ENCODE peak calls at places on chromosomes 2 and 18, in nine cellular contexts. W is H1; T is heart right ventricle; U is transverse colon; D is CD4-positive, alpha-beta memory T cell; G is right lobe of liver; L is pancreas; J is fibroblast of lung; R is lower lobe of right lung. H is an unnamed sample. For H3K9me3, the result is how much of the 10 kb centered on the place peaks cover.

GRCh38 chr18:22322251-22322691 is 95.4 kb downstream of the CTAGE1 start:
- DNase-seq in W (no peak), T (no peak), U (no peak), D (no peak), G (no peak), L (no peak), J (peak), R (no peak), H (no peak)

GRCh38 chr2:153478289-153479261 is at the start of gene RPRM:
- DNase-seq in W (peak), T (peak), U (peak), D (peak), G (peak), L (peak), J (peak), R (peak), H (peak)

GRCh38 chr2:74917702-74918619 is 40.5 kb upstream of the POLE4 start:
- DNase-seq in W (no peak), T (no peak), U (no peak), D (no peak), G (no peak), L (no peak), J (peak), R (no peak), H (peak)

GRCh38 chr2:111213877-111214276 is 93.2 kb downstream of the BCL2L11 start:
- DNase-seq in W (no peak), T (no peak), U (no peak), D (no peak), G (no peak), L (no peak), J (no peak), R (no peak), H (no peak)

GRCh38 chr2:190205643-190206042 is 114.0 kb downstream of the HIBCH start:
- DNase-seq in W (no peak), T (no peak), U (no peak), D (no peak), G (no peak), L (no peak), J (peak), R (no peak), H (no peak)

GRCh38 chr2:5991305-5991968 is 299.3 kb downstream of the SOX11 start:
- DNase-seq in W (no peak), T (no peak), U (no peak), D (no peak), G (no peak), L (peak), J (no peak), R (no peak), H (no peak)

GRCh38 chr2:216107760-216108159 is 1.4 kb upstream of the XRCC5 start:
- DNase-seq in W (peak), T (no peak), U (no peak), D (no peak), G (no peak), L (no peak), J (no peak), R (no peak), H (peak)

GRCh38 chr2:65452150-65452895 is 19.9 kb upstream of the SPRED2 start:
- DNase-seq in W (no peak), T (no peak), U (no peak), D (no peak), G (no peak), L (no peak), J (no peak), R (no peak), H (no peak)

GRCh38 chr2:96923810-96924774 is 54.2 kb upstream of the SEMA4C start:
- DNase-seq in W (no peak), T (no peak), U (no peak), D (peak), G (no peak), L (no peak), J (no peak), R (no peak), H (no peak)

GRCh38 chr2:21142149-21142548 is 18.4 kb downstream of the TDRD15 start:
- DNase-seq in W (no peak), T (no peak), U (no peak), D (no peak), G (no peak), L (no peak), J (no peak), R (no peak), H (no peak)

GRCh38 chr18:58861353-58861752 is 3.3 kb upstream of the ZNF532 start:
- DNase-seq in W (no peak), T (no peak), U (no peak), D (no peak), G (no peak), L (no peak), J (no peak), R (no peak), H (no peak)

GRCh38 chr2:81872043-81872442 is 1567.5 kb upstream of the LRRTM1 start:
- DNase-seq in W (no peak), T (no peak), U (no peak), D (no peak), G (no peak), L (no peak), J (no peak), R (no peak), H (no peak)

GRCh38 chr2:18630101-18630500 is 40.7 kb upstream of the NT5C1B start:
- DNase-seq in W (no peak), T (no peak), U (no peak), D (no peak), G (no peak), L (no peak), J (peak), R (no peak), H (no peak)

GRCh38 chr18:75638597-75639467 is 211.3 kb upstream of the SMIM21 start:
- DNase-seq in W (peak), T (peak), U (no peak), D (no peak), G (no peak), L (no peak), J (peak), R (no peak), H (peak)

DNA sequence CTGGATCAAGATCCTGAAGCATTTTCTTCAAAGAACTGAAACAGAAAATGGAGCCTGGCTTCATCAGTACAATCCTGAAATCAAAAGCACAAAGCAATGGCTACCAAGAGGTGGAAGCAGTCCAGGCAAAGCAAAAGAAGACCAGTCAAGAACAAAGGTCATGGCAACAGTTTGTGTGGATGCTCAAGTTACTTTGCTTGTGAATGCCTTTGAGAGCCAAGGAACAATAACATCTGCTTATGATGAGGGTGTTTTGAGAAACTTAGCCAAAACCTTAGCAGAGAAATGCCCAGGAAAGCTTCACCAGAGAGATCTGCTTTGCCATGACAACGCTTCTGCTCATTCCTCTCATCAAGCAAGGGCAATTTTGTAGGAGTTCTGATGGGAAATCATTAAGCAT is 723.1 kb downstream of the TMEM182 start:
- DNase-seq in W (no peak), T (no peak), U (no peak), D (no peak), G (no peak), L (no peak), J (no peak), R (no peak), H (no peak)
- H3K9me3 ChIP-seq in W (under half), T (under half), U (under half), D (under half), G (under half), L (under half), J (under half), R (under half), H (under half)

GRCh38 chr2:233012301-233012971 is 620 bp downstream of the NGEF start:
- DNase-seq in W (no peak), T (no peak), U (peak), D (no peak), G (peak), L (peak), J (no peak), R (no peak), H (no peak)

GRCh38 chr2:233011268-233012190 is 1.5 kb downstream of the NGEF start:
- DNase-seq in W (no peak), T (no peak), U (no peak), D (no peak), G (no peak), L (peak), J (no peak), R (no peak), H (no peak)

GRCh38 chr2:233013650-233014049 is 594 bp upstream of the NGEF start:
- DNase-seq in W (no peak), T (no peak), U (no peak), D (no peak), G (no peak), L (no peak), J (no peak), R (no peak), H (no peak)

GRCh38 chr2:233015048-233015645 is 2.1 kb upstream of the NGEF start:
- DNase-seq in W (no peak), T (no peak), U (no peak), D (no peak), G (no peak), L (no peak), J (no peak), R (no peak), H (no peak)

DNA sequence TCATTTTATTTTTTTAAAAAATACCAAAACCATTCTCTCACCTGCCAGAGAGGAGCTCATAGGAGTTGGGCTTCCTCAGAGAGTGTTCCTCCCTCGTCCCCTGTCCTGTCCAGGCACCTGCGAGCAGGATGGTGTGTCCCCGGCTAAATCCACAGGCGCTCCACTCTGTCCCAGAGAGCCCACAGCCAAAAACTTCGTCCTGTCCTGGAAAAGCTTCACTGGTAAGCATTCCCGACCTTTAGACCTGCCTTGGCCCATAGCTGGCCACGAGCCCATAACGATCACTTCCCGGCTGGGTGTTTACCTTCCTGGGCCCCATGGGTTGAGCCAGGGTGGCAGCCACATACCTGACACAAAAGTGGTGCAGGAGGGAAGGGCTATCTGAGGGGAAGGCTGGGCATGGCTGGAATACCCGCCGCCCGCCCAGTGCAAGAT is at the start of gene NGEF:
- DNase-seq in W (no peak), T (no peak), U (peak), D (no peak), G (peak), L (peak), J (no peak), R (no peak), H (no peak)
- H3K4me3 ChIP-seq in W (no peak), T (no peak), U (peak), D (no peak), G (peak), L (no peak), J (no peak), R (no peak), H (no peak)

GRCh38 chr18:55841314-55841713 is 253.3 kb upstream of the TCF4 start:
- DNase-seq in W (no peak), T (no peak), U (no peak), D (no peak), G (no peak), L (no peak), J (no peak), R (no peak), H (no peak)

GRCh38 chr18:55839350-55839749 is 251.4 kb upstream of the TCF4 start:
- DNase-seq in W (no peak), T (no peak), U (no peak), D (no peak), G (no peak), L (no peak), J (peak), R (no peak), H (peak)

GRCh38 chr18:55838322-55838721 is 250.3 kb upstream of the TCF4 start:
- DNase-seq in W (no peak), T (no peak), U (no peak), D (no peak), G (no peak), L (no peak), J (no peak), R (no peak), H (no peak)

GRCh38 chr18:55838841-55839240 is 250.8 kb upstream of the TCF4 start:
- DNase-seq in W (no peak), T (no peak), U (no peak), D (no peak), G (no peak), L (no peak), J (peak), R (no peak), H (no peak)

GRCh38 chr18:55840601-55841170 is 252.7 kb upstream of the TCF4 start:
- DNase-seq in W (no peak), T (no peak), U (no peak), D (no peak), G (peak), L (no peak), J (no peak), R (no peak), H (no peak)
- H3K9me3 ChIP-seq in W (under half), T (under half), U (under half), D (under half), G (under half), L (under half), J (under half), R (under half), H (under half)

GRCh38 chr18:47969851-47970250 is 39.4 kb upstream of the SMAD2 start:
- DNase-seq in W (no peak), T (no peak), U (no peak), D (no peak), G (no peak), L (no peak), J (no peak), R (no peak), H (peak)

GRCh38 chr18:47968006-47968676 is 37.7 kb upstream of the SMAD2 start:
- DNase-seq in W (no peak), T (no peak), U (no peak), D (no peak), G (no peak), L (no peak), J (no peak), R (no peak), H (peak)

GRCh38 chr18:47970664-47971523 is 40.4 kb upstream of the SMAD2 start:
- DNase-seq in W (no peak), T (no peak), U (peak), D (no peak), G (no peak), L (no peak), J (no peak), R (no peak), H (peak)

GRCh38 chr18:47964086-47964485 is 33.6 kb upstream of the SMAD2 start:
- DNase-seq in W (no peak), T (no peak), U (no peak), D (no peak), G (no peak), L (no peak), J (no peak), R (no peak), H (no peak)

DNA sequence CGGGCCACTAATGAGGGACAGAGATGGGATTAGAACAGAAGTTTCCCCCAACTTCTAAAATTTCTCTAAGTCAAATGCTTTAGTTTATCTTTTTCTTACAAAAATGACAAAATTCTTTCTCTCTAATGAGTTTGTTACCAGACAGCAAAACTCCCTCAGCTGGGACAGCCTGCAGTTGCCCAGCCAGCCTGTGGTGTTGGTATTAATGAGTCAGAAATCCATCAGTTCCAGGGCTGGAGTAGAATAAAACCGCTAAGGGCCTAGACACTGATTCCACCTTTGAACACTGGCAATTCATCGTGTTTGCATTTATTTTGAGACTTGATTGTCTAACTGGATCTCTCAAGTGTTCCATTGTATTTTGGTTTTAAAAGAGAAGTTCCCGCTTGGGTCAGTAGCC is 38.3 kb upstream of the SMAD2 start:
- DNase-seq in W (no peak), T (no peak), U (no peak), D (no peak), G (no peak), L (no peak), J (no peak), R (no peak), H (no peak)
- H3K4me3 ChIP-seq in W (no peak), T (no peak), U (no peak), D (no peak), G (no peak), L (no peak), J (no peak), R (no peak), H (no peak)

GRCh38 chr18:56107821-56108485 is 520.0 kb upstream of the TCF4 start:
- DNase-seq in W (no peak), T (no peak), U (no peak), D (no peak), G (no peak), L (no peak), J (no peak), R (no peak), H (peak)
- H3K9me3 ChIP-seq in W (under half), T (under half), U (under half), D (under half), G (under half), L (under half), J (under half), R (under half), H (under half)

GRCh38 chr2:128319457-128319772 is 747 bp upstream of the HS6ST1 start:
- DNase-seq in W (no peak), T (no peak), U (no peak), D (no peak), G (no peak), L (no peak), J (no peak), R (no peak), H (no peak)
- H3K4me3 ChIP-seq in W (peak), T (peak), U (peak), D (no peak), G (peak), L (peak), J (peak), R (peak), H (peak)

GRCh38 chr2:115807302-115807701 is 1364.9 kb downstream of the DPP10 start:
- DNase-seq in W (no peak), T (no peak), U (no peak), D (no peak), G (no peak), L (no peak), J (no peak), R (no peak), H (no peak)
- H3K9me3 ChIP-seq in W (under half), T (under half), U (under half), D (under half), G (under half), L (under half), J (under half), R (under half), H (under half)

GRCh38 chr2:109609352-109610024 is 4.3 kb downstream of the SEPTIN10 start:
- DNase-seq in W (no peak), T (no peak), U (no peak), D (no peak), G (no peak), L (no peak), J (no peak), R (no peak), H (peak)
- H3K4me3 ChIP-seq in W (no peak), T (no peak), U (no peak), D (no peak), G (no peak), L (no peak), J (peak), R (no peak), H (no peak)

DNA sequence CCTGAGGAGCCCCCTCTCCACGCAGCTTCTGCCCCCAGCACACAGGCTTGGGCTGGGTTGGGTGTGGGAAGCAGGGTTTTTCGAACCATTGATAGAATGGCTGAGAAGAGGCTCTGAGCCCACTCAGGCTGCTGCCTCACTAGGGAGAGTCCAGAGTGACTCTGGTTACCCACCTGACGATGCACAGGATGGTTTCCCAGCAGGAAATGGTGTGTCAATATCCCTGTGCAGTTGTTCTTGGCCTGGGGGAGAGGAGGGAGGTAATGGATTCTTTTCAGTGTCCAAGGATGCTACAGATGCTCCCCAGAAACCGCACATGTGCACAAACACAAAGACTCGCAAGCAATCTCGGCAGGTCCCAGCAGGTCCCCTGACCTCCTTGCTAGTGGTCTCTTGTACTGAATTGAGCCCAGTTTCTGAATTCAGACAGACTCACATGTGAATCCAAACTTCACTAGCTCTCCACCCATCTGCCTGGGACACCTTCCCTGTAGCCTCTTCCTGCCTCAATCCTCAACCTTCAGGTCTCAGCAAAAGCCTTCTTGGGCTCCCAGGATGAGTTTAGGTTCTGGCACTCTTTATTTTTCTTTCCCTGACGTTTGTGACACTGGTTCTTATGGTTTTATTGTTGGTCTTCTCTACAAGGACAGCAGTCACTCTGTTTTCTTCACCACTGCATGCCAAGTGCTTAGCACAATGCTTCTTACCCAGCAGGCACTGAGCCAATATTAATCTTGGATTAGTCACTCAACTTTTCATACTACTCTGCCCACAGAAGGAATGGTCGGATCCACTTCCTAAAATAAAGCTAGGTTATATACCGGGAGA is 186.0 kb downstream of the MYCN start:
- DNase-seq in W (peak), T (no peak), U (no peak), D (no peak), G (no peak), L (no peak), J (no peak), R (no peak), H (no peak)
- H3K9me3 ChIP-seq in W (under half), T (under half), U (under half), D (under half), G (under half), L (under half), J (under half), R (under half), H (under half)